ENCODE peak calls at places on chromosomes 5 and 9, in four cellular contexts. V is T follicular helper cell, L is MCF 10A, X is mesothelial cell of epicardium. N is an unnamed sample.

GRCh38 chr9:89410709-89411111 is 87.2 kb downstream of the SEMA4D start:
- DNase-seq in V (no peak), L (peak), X (no peak), N (peak)

GRCh38 chr9:79382468-79382867 is 189.3 kb upstream of the TLE4 start:
- DNase-seq in V (no peak), L (peak), X (no peak), N (peak)

GRCh38 chr9:123073991-123074422 is 40.5 kb downstream of the GPR21 start:
- DNase-seq in V (no peak), L (no peak), X (no peak), N (no peak)

GRCh38 chr9:93774331-93775102 is 180.6 kb downstream of the BARX1 start:
- DNase-seq in V (no peak), L (no peak), X (no peak), N (no peak)

GRCh38 chr9:92719028-92719647 is 45.5 kb downstream of the BICD2 start:
- DNase-seq in V (no peak), L (no peak), X (no peak), N (no peak)

GRCh38 chr9:137660144-137660543 is 41.3 kb downstream of the EHMT1 start:
- DNase-seq in V (no peak), L (no peak), X (no peak), N (no peak)

GRCh38 chr9:94002316-94003140 is 47.4 kb upstream of the BARX1 start:
- DNase-seq in V (no peak), L (peak), X (no peak), N (peak)

GRCh38 chr5:79702606-79703380 is 13.2 kb downstream of the CMYA5 start:
- DNase-seq in V (no peak), L (peak), X (no peak), N (peak)

GRCh38 chr9:89420397-89420796 is 77.5 kb downstream of the SEMA4D start:
- DNase-seq in V (no peak), L (no peak), X (no peak), N (no peak)

GRCh38 chr9:3909966-3910650 is 384.3 kb upstream of the RFX3 start:
- DNase-seq in V (no peak), L (peak), X (no peak), N (no peak)

GRCh38 chr9:69945671-69946141 is 97.9 kb upstream of the MAMDC2 start:
- DNase-seq in V (no peak), L (peak), X (no peak), N (peak)

GRCh38 chr5:58156977-58157701 is 302.7 kb downstream of the PLK2 start:
- DNase-seq in V (no peak), L (no peak), X (no peak), N (no peak)

GRCh38 chr5:68465133-68465532 is 249.6 kb downstream of the PIK3R1 start:
- DNase-seq in V (no peak), L (no peak), X (no peak), N (no peak)

GRCh38 chr5:170164087-170164486 is 58.4 kb downstream of the FOXI1 start:
- DNase-seq in V (no peak), L (no peak), X (no peak), N (no peak)

GRCh38 chr5:80921026-80921425 is 39.1 kb upstream of the RASGRF2 start:
- DNase-seq in V (no peak), L (peak), X (no peak), N (no peak)

GRCh38 chr9:73470766-73471165 is 319.1 kb downstream of the ANXA1 start:
- DNase-seq in V (no peak), L (no peak), X (no peak), N (no peak)

GRCh38 chr9:126700296-126700695 is 86.6 kb downstream of the LMX1B start:
- DNase-seq in V (no peak), L (no peak), X (no peak), N (no peak)

GRCh38 chr9:113707953-113708695 is 168.0 kb upstream of the ZNF618 start:
- DNase-seq in V (no peak), L (no peak), X (no peak), N (no peak)

N was measured in DMS53.